ENCODE peak calls at places on chromosome 21, in four cellular contexts. One of them, this sample, is unnamed. For H3K27me3, the result is how much of the 10 kb centered on the place peaks cover.

GRCh38 chr21:25421327-25422028 is 185.8 kb downstream of the MRPL39 start:
- DNase-seq in sigmoid colon: no peak
- DNase-seq in suprapubic skin: no peak
- DNase-seq in Panc1: peak
- DNase-seq in this sample: no peak

GRCh38 chr21:38240121-38240520 is 16.7 kb upstream of the KCNJ15 start:
- DNase-seq in sigmoid colon: no peak
- DNase-seq in Panc1: no peak
- DNase-seq in suprapubic skin: no peak
- DNase-seq in this sample: no peak

GRCh38 chr21:17780539-17780938 is 38.6 kb downstream of the C21orf91 start:
- DNase-seq in sigmoid colon: no peak
- DNase-seq in Panc1: no peak
- DNase-seq in suprapubic skin: no peak
- DNase-seq in this sample: no peak

GRCh38 chr21:44012474-44013379 is 618 bp downstream of the TRAPPC10 start:
- DNase-seq in suprapubic skin: peak
- DNase-seq in sigmoid colon: peak
- DNase-seq in Panc1: no peak
- DNase-seq in this sample: peak

GRCh38 chr21:45379171-45379900 is 25.6 kb upstream of the COL18A1 start:
- DNase-seq in Panc1: no peak
- DNase-seq in suprapubic skin: peak
- DNase-seq in sigmoid colon: peak
- DNase-seq in this sample: peak

GRCh38 chr21:37749132-37749531 is 167.1 kb downstream of the KCNJ6 start:
- DNase-seq in suprapubic skin: no peak
- DNase-seq in sigmoid colon: no peak
- DNase-seq in Panc1: no peak
- DNase-seq in this sample: no peak

GRCh38 chr21:32257952-32258785 is 20.7 kb downstream of the MIS18A start:
- DNase-seq in suprapubic skin: peak
- DNase-seq in sigmoid colon: peak
- DNase-seq in Panc1: peak
- DNase-seq in this sample: no peak

GRCh38 chr21:25375675-25376074 is 231.6 kb downstream of the MRPL39 start:
- DNase-seq in sigmoid colon: no peak
- DNase-seq in Panc1: no peak
- DNase-seq in suprapubic skin: no peak
- DNase-seq in this sample: no peak

GRCh38 chr21:45418301-45419071 is 13.5 kb downstream of the COL18A1 start:
- DNase-seq in Panc1: no peak
- DNase-seq in sigmoid colon: peak
- DNase-seq in suprapubic skin: no peak
- DNase-seq in this sample: peak

GRCh38 chr21:46195595-46196195 is 11.4 kb upstream of the SPATC1L start:
- DNase-seq in suprapubic skin: peak
- DNase-seq in sigmoid colon: peak
- DNase-seq in Panc1: no peak
- DNase-seq in this sample: no peak

GRCh38 chr21:36684957-36685714 is 13.8 kb upstream of the SIM2 start:
- DNase-seq in Panc1: no peak
- DNase-seq in sigmoid colon: no peak
- DNase-seq in suprapubic skin: no peak
- DNase-seq in this sample: no peak

GRCh38 chr21:32337206-32337605 is 38.6 kb downstream of the MRAP start:
- DNase-seq in Panc1: no peak
- DNase-seq in sigmoid colon: no peak
- DNase-seq in suprapubic skin: no peak
- DNase-seq in this sample: no peak

GRCh38 chr21:31358148-31358547 is 14.1 kb upstream of the TIAM1 start:
- DNase-seq in suprapubic skin: no peak
- DNase-seq in sigmoid colon: no peak
- DNase-seq in Panc1: no peak
- DNase-seq in this sample: no peak

GRCh38 chr21:15761508-15762100 is 31.8 kb downstream of the USP25 start:
- DNase-seq in sigmoid colon: no peak
- DNase-seq in Panc1: no peak
- DNase-seq in suprapubic skin: no peak
- DNase-seq in this sample: no peak

GRCh38 chr21:33688343-33688742 is 46.0 kb downstream of the ITSN1 start:
- DNase-seq in Panc1: no peak
- DNase-seq in suprapubic skin: no peak
- DNase-seq in sigmoid colon: no peak
- DNase-seq in this sample: no peak

GRCh38 chr21:36481639-36482038 is 1.7 kb upstream of the CLDN14 start:
- DNase-seq in Panc1: no peak
- DNase-seq in sigmoid colon: no peak
- DNase-seq in suprapubic skin: no peak
- DNase-seq in this sample: no peak

GRCh38 chr21:26732442-26733221 is 112.6 kb downstream of the ADAMTS1 start:
- DNase-seq in Panc1: no peak
- DNase-seq in sigmoid colon: no peak
- DNase-seq in suprapubic skin: no peak
- DNase-seq in this sample: no peak

GRCh38 chr21:32336711-32337110 is 38.1 kb downstream of the MRAP start:
- DNase-seq in suprapubic skin: no peak
- DNase-seq in Panc1: no peak
- DNase-seq in sigmoid colon: no peak
- DNase-seq in this sample: no peak

GRCh38 chr21:43886565-43886964 is 21.5 kb downstream of the AGPAT3 start:
- DNase-seq in Panc1: no peak
- DNase-seq in sigmoid colon: no peak
- DNase-seq in suprapubic skin: no peak
- DNase-seq in this sample: no peak

GRCh38 chr21:23887709-23888303 is 1719.5 kb downstream of the MRPL39 start:
- DNase-seq in sigmoid colon: no peak
- DNase-seq in suprapubic skin: no peak
- DNase-seq in Panc1: no peak
- DNase-seq in this sample: peak

GRCh38 chr21:38123626-38124025 is 133.2 kb upstream of the KCNJ15 start:
- DNase-seq in sigmoid colon: no peak
- DNase-seq in suprapubic skin: no peak
- DNase-seq in Panc1: no peak
- DNase-seq in this sample: no peak

GRCh38 chr21:38486221-38486620 is 12.1 kb downstream of the ERG start:
- DNase-seq in Panc1: no peak
- DNase-seq in suprapubic skin: no peak
- DNase-seq in sigmoid colon: no peak
- DNase-seq in this sample: no peak

GRCh38 chr21:17613242-17613676 is 558 bp upstream of the BTG3 start:
- DNase-seq in sigmoid colon: peak
- DNase-seq in Panc1: no peak
- DNase-seq in suprapubic skin: peak
- DNase-seq in this sample: no peak

GRCh38 chr21:46351476-46352155 is 27.7 kb downstream of the PCNT start:
- DNase-seq in sigmoid colon: no peak
- DNase-seq in suprapubic skin: no peak
- DNase-seq in Panc1: no peak
- DNase-seq in this sample: no peak

GRCh38 chr21:37905291-37905690 is 11.0 kb downstream of the KCNJ6 start:
- DNase-seq in sigmoid colon: no peak
- DNase-seq in Panc1: no peak
- DNase-seq in suprapubic skin: no peak
- DNase-seq in this sample: no peak

GRCh38 chr21:9837946-9838801 is 683.2 kb upstream of the TPTE start:
- DNase-seq in suprapubic skin: peak
- DNase-seq in sigmoid colon: peak
- DNase-seq in Panc1: no peak
- DNase-seq in this sample: peak

GRCh38 chr21:15740383-15740782 is 10.6 kb downstream of the USP25 start:
- DNase-seq in sigmoid colon: no peak
- DNase-seq in suprapubic skin: no peak
- DNase-seq in Panc1: no peak
- DNase-seq in this sample: no peak

GRCh38 chr21:33578959-33579542 is 9.4 kb downstream of the DONSON start:
- DNase-seq in sigmoid colon: no peak
- DNase-seq in Panc1: no peak
- DNase-seq in suprapubic skin: no peak
- DNase-seq in this sample: no peak

GRCh38 chr21:33878824-33879223 is 36.8 kb downstream of the ATP5PO start:
- DNase-seq in Panc1: no peak
- DNase-seq in sigmoid colon: peak
- DNase-seq in suprapubic skin: peak
- DNase-seq in this sample: peak

GRCh38 chr21:25536752-25537151 is 70.5 kb downstream of the MRPL39 start:
- DNase-seq in suprapubic skin: no peak
- DNase-seq in sigmoid colon: no peak
- DNase-seq in Panc1: no peak
- DNase-seq in this sample: no peak

GRCh38 chr21:31630062-31630711 is 29.3 kb upstream of the SOD1 start:
- DNase-seq in sigmoid colon: no peak
- DNase-seq in suprapubic skin: no peak
- DNase-seq in Panc1: peak
- DNase-seq in this sample: no peak

DNA sequence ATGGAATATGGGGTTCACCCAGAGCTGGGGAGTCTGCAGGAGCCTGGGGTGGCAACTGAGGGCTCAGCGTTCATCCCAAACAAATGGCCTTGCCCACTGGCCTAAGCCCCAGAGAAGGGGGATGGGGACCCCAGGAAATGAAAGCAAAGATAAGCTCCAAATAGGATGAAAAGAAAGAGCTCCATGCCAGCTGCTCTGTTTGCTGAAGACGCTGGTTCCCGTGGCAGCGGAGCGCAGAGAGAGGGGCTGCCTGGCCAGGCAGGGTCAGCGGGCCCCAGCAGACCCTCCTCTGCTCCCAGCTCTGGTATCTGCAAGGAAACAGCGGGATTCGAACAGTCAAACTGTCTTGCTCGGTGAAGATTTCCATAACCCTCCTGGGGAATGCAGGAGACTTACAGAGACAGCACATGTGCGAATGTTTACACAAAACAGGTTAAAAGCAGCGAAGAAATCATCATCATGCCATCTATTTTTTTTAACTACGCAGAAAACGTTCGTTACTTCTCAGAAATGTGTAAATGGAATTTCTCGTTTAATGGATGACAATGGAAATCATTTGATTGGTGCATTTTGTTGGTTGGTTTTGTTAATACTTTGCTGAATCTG is 94.4 kb downstream of the PDE9A start:
- DNase-seq in Panc1: no peak
- DNase-seq in suprapubic skin: no peak
- DNase-seq in sigmoid colon: peak
- DNase-seq in this sample: peak
- TF ChIP-seq POLR2AphosphoS5 in Panc1: no peak
- TF ChIP-seq POLR2AphosphoS5 in suprapubic skin: no peak
- TF ChIP-seq POLR2AphosphoS5 in sigmoid colon: peak
- TF ChIP-seq POLR2AphosphoS5 in this sample: no peak

GRCh38 chr21:41537356-41537755 is 29.4 kb upstream of the TMPRSS2 start:
- DNase-seq in Panc1: no peak
- DNase-seq in sigmoid colon: no peak
- DNase-seq in suprapubic skin: no peak
- DNase-seq in this sample: no peak
- H3K27me3 ChIP-seq in Panc1: under half
- H3K27me3 ChIP-seq in sigmoid colon: under half
- H3K27me3 ChIP-seq in suprapubic skin: under half
- H3K27me3 ChIP-seq in this sample: under half

GRCh38 chr21:35048706-35049617 is at the start of gene RUNX1:
- DNase-seq in Panc1: no peak
- DNase-seq in suprapubic skin: no peak
- DNase-seq in sigmoid colon: no peak
- DNase-seq in this sample: peak
- TF ChIP-seq POLR2AphosphoS5 in Panc1: no peak
- TF ChIP-seq POLR2AphosphoS5 in suprapubic skin: no peak
- TF ChIP-seq POLR2AphosphoS5 in sigmoid colon: peak
- TF ChIP-seq POLR2AphosphoS5 in this sample: no peak

DNA sequence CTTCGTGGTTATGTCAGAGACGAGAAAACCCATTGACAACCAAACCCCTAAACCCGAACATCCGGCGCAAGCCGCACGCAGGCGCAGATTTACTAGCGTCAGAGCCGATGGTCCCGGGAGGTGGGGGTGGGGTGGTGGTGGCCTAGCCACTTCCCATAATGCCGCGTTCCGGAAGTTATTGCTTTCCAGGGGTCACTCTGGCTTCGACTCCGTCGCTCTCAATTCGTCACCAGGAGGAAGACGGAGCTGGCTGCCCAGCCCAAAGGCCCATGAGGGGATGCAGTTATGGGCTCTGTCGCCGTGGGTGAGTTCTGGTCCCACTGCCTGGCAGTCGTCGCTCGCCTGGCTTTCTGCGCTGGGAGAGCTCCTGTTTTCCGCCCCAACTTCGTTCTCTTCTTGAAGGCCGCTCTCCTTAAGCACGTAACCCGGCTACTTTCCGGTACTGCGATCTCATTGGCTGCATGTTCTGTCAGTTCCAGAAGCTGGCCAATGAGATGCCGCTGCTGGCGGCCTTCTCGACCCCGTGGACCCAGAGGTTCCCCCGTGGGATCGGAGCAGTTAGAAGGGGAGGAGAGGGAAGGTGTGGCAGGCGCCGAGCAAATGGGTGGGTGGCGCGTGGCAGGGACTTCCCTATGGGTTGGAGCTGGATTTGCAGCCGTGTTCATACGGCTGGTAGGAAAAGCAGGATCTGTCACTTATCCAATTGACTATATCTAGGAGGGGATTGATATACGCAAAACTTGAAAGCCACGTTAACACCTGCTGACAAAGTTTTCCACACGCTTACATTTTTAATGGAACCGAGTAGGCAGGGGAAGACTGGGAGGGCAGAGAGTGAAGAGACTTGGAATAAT is at the start of gene USP16:
- DNase-seq in suprapubic skin: peak
- DNase-seq in sigmoid colon: peak
- DNase-seq in Panc1: peak
- DNase-seq in this sample: peak
- H3K27me3 ChIP-seq in suprapubic skin: under half
- H3K27me3 ChIP-seq in sigmoid colon: under half
- H3K27me3 ChIP-seq in Panc1: under half
- H3K27me3 ChIP-seq in this sample: under half

This sample was measured in spleen.